ENCODE peak calls at places on chromosomes 13 and 19, in eight cellular contexts. Q is NCI-H1417 treated with DMSO at 0.1 percent for 48 hours, P is ecto neural progenitor cell, K is cardiac fibroblast, C is AG04450, V is activated gamma-delta T cell treated with Interleukin-2 at 50 U/mL for 16 hours, G is NCI-H774, B is GM03348. F is an unnamed sample.

GRCh38 chr13:83386609-83387008 is 495.7 kb downstream of the SLITRK1 start:
- DNase-seq in G (no peak), C (no peak), V (no peak), Q (no peak), B (no peak), P (no peak), K (no peak), F (no peak)

GRCh38 chr13:33945477-33945876 is 127.5 kb downstream of the RFC3 start:
- DNase-seq in Q (no peak), B (no peak), P (no peak), K (no peak), V (no peak), C (no peak), G (no peak), F (no peak)

GRCh38 chr19:35490364-35490763 is at the start of gene KRTDAP:
- DNase-seq in P (no peak), V (no peak), C (no peak), B (no peak), Q (no peak), K (no peak), G (no peak), F (no peak)

GRCh38 chr13:78047151-78047550 is 128.5 kb upstream of the EDNRB start:
- DNase-seq in C (no peak), Q (no peak), V (no peak), K (no peak), G (no peak), P (no peak), B (no peak), F (no peak)

GRCh38 chr13:44679602-44680001 is 103.5 kb upstream of the TSC22D1 start:
- DNase-seq in Q (no peak), V (no peak), K (peak), G (no peak), P (no peak), B (no peak), C (no peak), F (no peak)

GRCh38 chr19:10706990-10707389 is 5.8 kb downstream of the QTRT1 start:
- DNase-seq in K (no peak), C (peak), V (no peak), B (no peak), P (no peak), G (no peak), Q (no peak), F (no peak)

GRCh38 chr13:39224841-39225240 is 186.6 kb downstream of the NHLRC3 start:
- DNase-seq in C (no peak), K (no peak), V (no peak), B (no peak), P (no peak), Q (no peak), G (no peak), F (no peak)

GRCh38 chr13:70203661-70204229 is 95.5 kb upstream of the KLHL1 start:
- DNase-seq in V (no peak), B (no peak), C (no peak), G (no peak), Q (no peak), K (peak), P (no peak), F (no peak)

GRCh38 chr19:39969266-39969665 is 1.7 kb upstream of the PSMC4 start:
- DNase-seq in Q (no peak), C (no peak), K (peak), V (no peak), B (no peak), P (no peak), G (no peak), F (no peak)

GRCh38 chr19:11382898-11383705 is 1.0 kb downstream of the EPOR start:
- DNase-seq in Q (no peak), P (peak), G (peak), K (peak), V (peak), C (no peak), B (peak), F (no peak)

GRCh38 chr13:44904982-44905381 is 84.3 kb downstream of the NUFIP1 start:
- DNase-seq in V (no peak), P (no peak), B (peak), G (no peak), K (peak), Q (no peak), C (peak), F (no peak)

GRCh38 chr13:49308977-49309408 is 61.3 kb downstream of the CDADC1 start:
- DNase-seq in Q (no peak), P (no peak), B (no peak), V (no peak), C (no peak), K (peak), G (no peak), F (no peak)

GRCh38 chr13:54241719-54242118 is 1213.1 kb downstream of the OLFM4 start:
- DNase-seq in K (no peak), C (no peak), G (no peak), P (no peak), B (no peak), V (no peak), Q (peak), F (no peak)

GRCh38 chr13:68481130-68481529 is 1251.0 kb upstream of the PCDH9 start:
- DNase-seq in K (no peak), V (no peak), Q (no peak), B (no peak), P (no peak), G (no peak), C (no peak), F (no peak)

GRCh38 chr13:85525411-85525810 is 273.8 kb downstream of the SLITRK6 start:
- DNase-seq in G (no peak), V (no peak), C (no peak), B (no peak), Q (no peak), P (no peak), K (no peak), F (no peak)

GRCh38 chr19:38993271-38993670 is 17.7 kb upstream of the FBXO17 start:
- DNase-seq in V (no peak), C (no peak), G (no peak), B (peak), K (peak), P (no peak), Q (no peak), F (no peak)

GRCh38 chr19:16136185-16137067 is 7.1 kb upstream of the HSH2D start:
- DNase-seq in B (no peak), V (no peak), K (no peak), G (peak), Q (no peak), C (no peak), P (no peak), F (no peak)

GRCh38 chr13:109412232-109412935 is 374.0 kb downstream of the IRS2 start:
- DNase-seq in P (peak), C (no peak), Q (peak), G (peak), B (peak), K (peak), V (no peak), F (peak)

GRCh38 chr19:3778899-3779723 is 7.1 kb downstream of the MATK start:
- DNase-seq in G (no peak), V (no peak), B (no peak), Q (no peak), C (no peak), P (no peak), K (no peak), F (no peak)

GRCh38 chr19:807627-808175 is 10.4 kb downstream of the PTBP1 start:
- DNase-seq in P (no peak), B (no peak), G (no peak), Q (no peak), V (no peak), K (no peak), C (no peak), F (no peak)